ENCODE peak calls at places on chromosomes 11 and 22, in seven cellular contexts. P is neuronal stem cell, J is mesendoderm, U is IMR-90, O is H9, X is mesenchymal stem cell, Q is H1. F is an unnamed sample.

GRCh38 chr11:114180301-114181055 is 115.7 kb upstream of the NNMT start:
- DNase-seq in P (no peak), J (peak), U (no peak), O (peak), X (peak), Q (no peak), F (peak)

GRCh38 chr22:39525658-39525975 is 5.3 kb downstream of the ATF4 start:
- DNase-seq in P (no peak), J (no peak), U (no peak), O (no peak), X (peak), Q (no peak), F (no peak)

GRCh38 chr11:126978911-126979310 is 21.7 kb downstream of the KIRREL3 start:
- DNase-seq in P (no peak), J (no peak), U (no peak), O (no peak), X (no peak), Q (no peak), F (no peak)

GRCh38 chr11:59012942-59013256 is 73.2 kb upstream of the GLYATL1B start:
- DNase-seq in P (no peak), J (peak), U (no peak), O (no peak), X (no peak), Q (no peak), F (no peak)

GRCh38 chr22:50622723-50623327 is 5.1 kb downstream of the ARSA start:
- DNase-seq in P (no peak), J (no peak), U (no peak), O (peak), X (no peak), Q (no peak), F (peak)

GRCh38 chr22:47465809-47466208 is 703.4 kb downstream of the TBC1D22A start:
- DNase-seq in P (no peak), J (no peak), U (no peak), O (no peak), X (no peak), Q (no peak), F (no peak)

GRCh38 chr11:12569499-12570040 is 104.7 kb upstream of the TEAD1 start:
- DNase-seq in P (no peak), J (no peak), U (peak), O (no peak), X (peak), Q (no peak), F (peak)

GRCh38 chr22:46678003-46678657 is 57.9 kb downstream of the GRAMD4 start:
- DNase-seq in P (no peak), J (no peak), U (no peak), O (no peak), X (no peak), Q (no peak), F (no peak)

GRCh38 chr11:126185200-126186030 is 26.0 kb downstream of the RPUSD4 start:
- DNase-seq in P (peak), J (no peak), U (no peak), O (no peak), X (no peak), Q (no peak), F (no peak)

GRCh38 chr11:67630943-67631331 is 1.2 kb upstream of the NUDT8 start:
- DNase-seq in P (no peak), J (no peak), U (no peak), O (no peak), X (no peak), Q (no peak), F (no peak)

GRCh38 chr11:30873924-30874323 is 287.8 kb upstream of the MPPED2 start:
- DNase-seq in P (no peak), J (no peak), U (no peak), O (no peak), X (no peak), Q (no peak), F (no peak)

GRCh38 chr11:68683952-68684384 is 376 bp upstream of the GAL start:
- DNase-seq in P (no peak), J (no peak), U (no peak), O (no peak), X (no peak), Q (no peak), F (no peak)

GRCh38 chr22:38125731-38126344 is 15.4 kb upstream of the BAIAP2L2 start:
- DNase-seq in P (no peak), J (no peak), U (no peak), O (no peak), X (no peak), Q (no peak), F (no peak)

GRCh38 chr11:130159657-130160459 is at the start of gene ST14:
- DNase-seq in P (no peak), J (peak), U (no peak), O (peak), X (no peak), Q (peak), F (peak)
- H4K8ac ChIP-seq in P (no peak), J (no peak), U (no peak), O (no peak), X (no peak), Q (peak), F (peak)

GRCh38 chr11:110951041-110951440 is 238.8 kb upstream of the ARHGAP20 start:
- DNase-seq in P (no peak), J (peak), U (no peak), O (no peak), X (no peak), Q (no peak), F (no peak)

GRCh38 chr11:110952150-110952549 is 239.9 kb upstream of the ARHGAP20 start:
- DNase-seq in P (no peak), J (no peak), U (no peak), O (no peak), X (no peak), Q (no peak), F (no peak)

GRCh38 chr11:110947100-110947499 is 234.9 kb upstream of the ARHGAP20 start:
- DNase-seq in P (no peak), J (peak), U (no peak), O (no peak), X (no peak), Q (no peak), F (no peak)

GRCh38 chr11:110951609-110952008 is 239.4 kb upstream of the ARHGAP20 start:
- DNase-seq in P (no peak), J (no peak), U (no peak), O (no peak), X (no peak), Q (no peak), F (no peak)

DNA sequence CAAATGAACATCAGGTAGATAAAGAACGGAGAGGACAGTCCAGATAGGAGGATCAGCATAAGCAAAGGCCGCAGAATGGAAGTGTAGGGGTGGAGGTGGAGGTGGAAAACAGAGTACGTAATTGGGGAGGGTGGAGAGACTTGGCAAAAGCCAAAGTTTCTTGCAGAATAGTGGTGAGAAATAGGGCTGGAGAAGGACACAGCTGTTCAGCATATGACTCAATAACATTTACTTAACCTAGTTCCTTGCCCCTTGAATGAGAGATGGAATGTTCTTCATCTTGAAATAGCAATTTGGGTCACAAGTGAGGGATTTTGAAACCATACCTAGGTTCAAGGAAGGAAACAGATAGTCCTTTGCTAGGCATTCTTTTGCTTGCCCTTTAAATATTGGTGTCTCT is 235.9 kb upstream of the ARHGAP20 start:
- DNase-seq in P (no peak), J (no peak), U (peak), O (no peak), X (no peak), Q (no peak), F (no peak)
- H4K8ac ChIP-seq in P (no peak), J (no peak), U (no peak), O (no peak), X (no peak), Q (no peak), F (no peak)

DNA sequence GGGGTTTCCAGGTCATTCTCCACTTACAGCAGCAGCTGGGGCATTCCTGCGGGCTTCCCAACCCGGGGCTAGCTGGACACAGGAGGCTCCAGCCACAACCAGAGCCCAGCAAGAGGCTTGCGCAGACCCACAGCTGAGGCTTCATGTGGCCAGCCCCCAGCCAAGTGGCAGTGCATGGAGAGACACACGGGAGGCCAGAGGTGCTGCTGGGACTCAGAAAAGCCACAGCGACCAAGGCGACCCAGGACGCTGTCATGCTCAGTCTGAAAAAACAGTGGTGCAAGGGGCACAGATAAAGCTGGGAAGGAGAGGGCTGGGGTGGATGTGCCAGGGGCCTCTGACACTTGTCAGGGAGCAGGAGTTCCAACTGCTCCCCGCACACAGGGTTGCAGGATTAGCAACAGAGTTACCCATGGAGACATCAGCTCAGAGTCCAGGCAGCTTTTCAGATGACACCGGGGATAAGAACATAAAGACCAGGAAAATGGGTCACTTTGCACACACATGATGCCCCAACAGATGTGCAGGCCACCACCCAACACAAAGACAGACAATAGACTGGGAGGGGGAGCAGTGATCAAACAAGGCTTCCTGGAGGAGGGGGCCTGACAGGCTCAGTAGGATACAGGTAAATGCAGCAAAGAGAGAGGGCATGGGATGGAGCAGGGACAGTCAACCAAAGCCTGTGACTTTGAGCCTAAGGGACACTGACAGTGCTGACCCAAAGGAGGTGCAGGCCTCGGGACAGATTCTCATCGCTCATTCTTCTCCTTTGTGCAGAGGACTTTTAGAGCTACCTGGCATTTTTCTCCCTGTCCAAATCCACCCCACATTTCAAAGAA is 6.9 kb upstream of the NEAT1 start:
- DNase-seq in P (no peak), J (no peak), U (no peak), O (peak), X (peak), Q (no peak), F (no peak)
- H4K8ac ChIP-seq in P (no peak), J (no peak), U (peak), O (no peak), X (peak), Q (no peak), F (no peak)

DNA sequence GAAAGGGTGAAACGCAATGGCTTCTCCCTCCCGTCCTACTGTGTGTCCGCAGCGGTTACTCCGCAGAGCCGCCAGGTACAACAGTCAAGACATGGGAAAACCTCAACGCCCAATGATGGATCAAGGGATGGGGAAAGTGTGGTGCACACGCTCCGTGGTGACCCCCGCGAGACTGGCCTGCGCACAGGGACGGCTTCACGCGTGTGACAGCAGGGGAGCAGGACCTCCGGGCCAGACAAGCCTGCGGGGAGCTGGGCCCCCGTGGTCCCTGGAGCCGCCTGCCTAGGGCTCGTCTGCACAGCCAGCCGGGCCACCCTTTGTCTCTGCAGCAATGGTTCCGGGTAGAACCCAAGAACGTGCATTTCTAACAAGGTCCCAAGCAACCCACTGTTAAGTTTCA is 31.7 kb upstream of the MOB2 start:
- DNase-seq in P (no peak), J (no peak), U (no peak), O (no peak), X (no peak), Q (no peak), F (no peak)
- H4K8ac ChIP-seq in P (no peak), J (no peak), U (no peak), O (no peak), X (no peak), Q (no peak), F (no peak)

GRCh38 chr11:76888989-76889388 is 28.3 kb downstream of the ACER3 start:
- DNase-seq in P (no peak), J (peak), U (peak), O (no peak), X (no peak), Q (no peak), F (no peak)
- H4K8ac ChIP-seq in P (no peak), J (no peak), U (no peak), O (no peak), X (no peak), Q (no peak), F (no peak)

DNA sequence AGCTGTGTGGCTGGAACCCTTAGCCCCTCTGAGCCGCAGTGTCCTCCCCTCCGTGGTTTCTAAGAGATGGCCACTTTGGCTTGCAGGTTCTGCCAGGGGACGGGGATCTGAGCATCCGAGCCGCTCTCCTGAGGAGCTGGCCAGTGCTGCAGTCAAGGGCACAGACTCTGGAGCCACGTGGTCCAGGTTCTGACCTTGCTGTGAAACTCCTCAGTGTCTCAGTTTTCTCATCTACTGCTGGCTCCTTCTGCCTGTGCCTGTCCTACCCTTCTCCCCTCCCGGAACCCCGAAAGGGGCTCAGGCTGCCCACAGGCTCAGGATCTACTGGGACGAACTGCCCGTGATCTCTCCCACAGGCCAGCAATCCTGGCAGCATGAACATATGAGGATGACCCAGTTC is 65.4 kb upstream of the TTLL12 start:
- DNase-seq in P (no peak), J (no peak), U (no peak), O (no peak), X (no peak), Q (no peak), F (no peak)
- H4K8ac ChIP-seq in P (no peak), J (no peak), U (no peak), O (no peak), X (no peak), Q (peak), F (no peak)

DNA sequence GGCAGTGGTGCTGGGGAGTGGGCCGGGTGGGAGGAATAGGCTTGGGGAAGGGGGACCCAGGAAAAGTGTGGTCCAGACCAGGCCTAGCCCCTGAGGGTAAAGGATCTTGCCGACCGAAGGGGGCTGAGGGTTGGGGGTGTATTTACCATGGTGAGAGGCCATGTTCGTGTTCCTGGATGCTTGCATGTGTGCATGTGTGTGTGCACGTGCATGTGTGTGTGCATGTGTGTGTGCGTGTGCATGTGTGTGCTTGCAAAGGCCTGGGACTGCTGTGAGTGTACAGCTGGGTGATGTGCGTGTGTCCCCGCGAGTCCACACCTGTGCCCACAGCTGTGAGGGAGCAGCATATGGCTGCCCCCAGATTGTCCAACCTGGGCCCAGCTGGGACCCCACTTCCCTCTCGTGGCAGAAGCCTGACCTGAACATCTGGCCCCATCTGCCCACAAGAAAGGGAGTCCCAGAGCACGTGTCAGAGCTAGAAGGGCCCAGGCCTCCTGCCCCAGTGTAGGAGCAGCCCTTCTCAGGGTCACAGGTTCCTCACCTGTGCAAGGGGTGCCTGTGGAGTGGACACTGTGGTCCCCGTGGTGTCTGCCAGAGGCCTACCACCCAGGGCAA is 8.4 kb upstream of the CD248 start:
- DNase-seq in P (no peak), J (no peak), U (no peak), O (no peak), X (peak), Q (no peak), F (no peak)
- H4K8ac ChIP-seq in P (no peak), J (no peak), U (peak), O (no peak), X (peak), Q (no peak), F (peak)

GRCh38 chr11:44348721-44349120 is 38.8 kb upstream of the ALX4 start:
- DNase-seq in P (no peak), J (no peak), U (no peak), O (no peak), X (no peak), Q (no peak), F (no peak)
- H4K8ac ChIP-seq in P (no peak), J (no peak), U (no peak), O (no peak), X (no peak), Q (no peak), F (no peak)

DNA sequence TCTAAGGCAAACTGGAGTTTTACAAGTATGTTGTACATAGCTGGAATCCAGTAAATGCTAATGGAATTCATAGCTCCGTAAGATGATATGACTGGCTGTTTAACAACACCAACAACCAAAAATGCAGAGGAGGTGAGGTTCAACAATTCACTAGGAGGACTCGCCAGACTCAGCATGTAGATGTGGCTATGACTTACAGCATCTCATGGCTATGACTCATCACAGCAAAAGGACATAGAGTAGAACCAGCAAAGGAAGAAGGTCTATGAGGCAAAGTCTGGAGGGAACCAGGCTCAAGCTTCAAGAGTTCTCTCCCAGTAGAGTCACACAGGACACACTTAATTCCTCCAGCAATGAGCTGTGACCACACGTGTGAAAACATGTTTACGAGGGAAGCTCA is 116.9 kb downstream of the LARGE1 start:
- DNase-seq in P (no peak), J (peak), U (peak), O (no peak), X (peak), Q (no peak), F (peak)
- H4K8ac ChIP-seq in P (no peak), J (no peak), U (no peak), O (no peak), X (no peak), Q (no peak), F (no peak)

F was measured in trophoblast cell.